ENCODE peak calls at places on chromosomes 12 and 14, in ten cellular contexts. A is T-helper 2 cell; H is aorta; D is DMS53; M is heart right ventricle; N is neural progenitor cell; J is stimulated activated CD8-positive, alpha-beta memory T cell treated with anti-CD3 and anti-CD28 coated beads, Interleukin-2, amount 100 ng/mL, for 48 hours; Y is kidney glomerular epithelial cell; I is GM19239; B is activated T-helper 2 cell treated with anti-CD3 and anti-CD28 coated beads, Interferon-gamma antibody, Interleukin-2, Interleukin-4, amounts not matched to agents 10 μg/mL and 5 μg/mL and 100 μg/mL, durations not matched to agents 14 hours and 24 hours and 36 hours. W is an unnamed sample.

GRCh38 chr12:61610143-61610542 is 650.1 kb upstream of the USP15 start:
- DNase-seq in A (no peak), H (no peak), D (no peak), M (no peak), N (no peak), J (no peak), Y (no peak), I (no peak), B (no peak), W (no peak)

GRCh38 chr12:52691076-52691764 is 11.0 kb upstream of the KRT1 start:
- DNase-seq in A (peak), H (no peak), D (peak), M (no peak), N (peak), J (peak), Y (no peak), I (no peak), B (peak), W (no peak)

GRCh38 chr14:104698688-104699425 is 9.4 kb downstream of the INF2 start:
- DNase-seq in A (no peak), H (peak), D (no peak), M (peak), N (no peak), J (no peak), Y (no peak), I (no peak), B (no peak), W (no peak)

GRCh38 chr14:100577321-100577985 is 9.8 kb downstream of the BEGAIN start:
- DNase-seq in A (no peak), H (peak), D (no peak), M (no peak), N (no peak), J (no peak), Y (no peak), I (no peak), B (no peak), W (peak)

GRCh38 chr12:111031956-111032919 is 111.9 kb upstream of the MYL2 start:
- DNase-seq in A (no peak), H (no peak), D (no peak), M (no peak), N (no peak), J (no peak), Y (no peak), I (no peak), B (no peak), W (no peak)

GRCh38 chr12:127723236-127723635 is 543.7 kb upstream of the TMEM132C start:
- DNase-seq in A (no peak), H (no peak), D (no peak), M (no peak), N (no peak), J (no peak), Y (no peak), I (no peak), B (no peak), W (no peak)

GRCh38 chr14:39665084-39665483 is 232.9 kb upstream of the FBXO33 start:
- DNase-seq in A (no peak), H (no peak), D (no peak), M (no peak), N (no peak), J (no peak), Y (no peak), I (no peak), B (no peak), W (no peak)

GRCh38 chr12:116598341-116599284 is 39.4 kb downstream of the MAP1LC3B2 start:
- DNase-seq in A (no peak), H (no peak), D (no peak), M (no peak), N (no peak), J (no peak), Y (no peak), I (no peak), B (no peak), W (no peak)

GRCh38 chr12:15688202-15688736 is 100.9 kb downstream of the EPS8 start:
- DNase-seq in A (no peak), H (peak), D (no peak), M (peak), N (no peak), J (no peak), Y (no peak), I (no peak), B (no peak), W (peak)

GRCh38 chr12:122894173-122895121 is 1.5 kb downstream of the VPS37B start:
- DNase-seq in A (no peak), H (no peak), D (no peak), M (no peak), N (no peak), J (no peak), Y (no peak), I (no peak), B (no peak), W (peak)

GRCh38 chr12:101608301-101609133 is 13.7 kb downstream of the MYBPC1 start:
- DNase-seq in A (no peak), H (no peak), D (peak), M (no peak), N (no peak), J (no peak), Y (no peak), I (no peak), B (no peak), W (no peak)

GRCh38 chr12:50533203-50533584 is 28.4 kb downstream of the DIP2B start:
- DNase-seq in A (no peak), H (no peak), D (no peak), M (no peak), N (no peak), J (no peak), Y (peak), I (no peak), B (no peak), W (no peak)

W was measured in left lung.